ENCODE peak calls at places on chromosomes 11 and 22, in five cellular contexts. W is HTR-8/SVneo; Y is colonic mucosa; Z is epithelial cell of esophagus; X is activated naive CD8-positive, alpha-beta T cell treated with anti-CD3 and anti-CD28 coated beads, Interleukin-2, amount 10 ng/mL, durations not matched to agents 7 days and 5 days. A is an unnamed sample.

GRCh38 chr11:35622070-35622469 is 3.8 kb downstream of the FJX1 start:
- DNase-seq in W (peak), Z (peak), X (no peak), Y (no peak), A (peak)

GRCh38 chr11:20762112-20762511 is 92.7 kb downstream of the NELL1 start:
- DNase-seq in W (no peak), Z (no peak), Y (no peak), X (no peak), A (no peak)

GRCh38 chr11:115222218-115222862 is 281.9 kb downstream of the CADM1 start:
- DNase-seq in X (no peak), Z (peak), W (peak), Y (no peak), A (peak)

GRCh38 chr22:27241430-27242110 is 560.0 kb downstream of the MN1 start:
- DNase-seq in Z (no peak), Y (no peak), W (no peak), X (no peak), A (no peak)

GRCh38 chr11:68750197-68750987 is 928 bp downstream of the TESMIN start:
- DNase-seq in Y (no peak), W (no peak), Z (peak), X (peak), A (no peak)

GRCh38 chr11:107741044-107741823 is 29.4 kb upstream of the SLN start:
- DNase-seq in W (peak), Z (peak), X (no peak), Y (no peak), A (no peak)

GRCh38 chr22:23402275-23403151 is 177.6 kb downstream of the IGLL1 start:
- DNase-seq in X (peak), Z (peak), W (no peak), Y (peak), A (peak)

GRCh38 chr11:13316528-13316961 is 39.0 kb downstream of the BMAL1 start:
- DNase-seq in Y (no peak), X (no peak), W (peak), Z (peak), A (peak)

GRCh38 chr22:49538006-49538405 is 289.7 kb downstream of the BRD1 start:
- DNase-seq in Z (no peak), X (peak), W (no peak), Y (no peak), A (no peak)

GRCh38 chr11:33847251-33847650 is 44.6 kb downstream of the LMO2 start:
- DNase-seq in X (no peak), Z (no peak), Y (no peak), W (no peak), A (no peak)

GRCh38 chr11:69006816-69007215 is 6.2 kb downstream of the MRGPRF start:
- DNase-seq in W (no peak), X (no peak), Z (no peak), Y (no peak), A (no peak)

GRCh38 chr22:42270512-42271190 is at the start of gene TCF20:
- DNase-seq in X (peak), Y (peak), W (peak), Z (peak), A (peak)

GRCh38 chr11:59551651-59552521 is 40.5 kb downstream of the OR4D9 start:
- DNase-seq in Z (peak), Y (no peak), W (no peak), X (no peak), A (no peak)

GRCh38 chr11:57288771-57289579 is 35.8 kb downstream of the TNKS1BP1 start:
- DNase-seq in Y (peak), W (no peak), Z (peak), X (no peak), A (peak)

GRCh38 chr11:126121316-126121715 is 58.6 kb upstream of the CDON start:
- DNase-seq in X (no peak), W (no peak), Y (no peak), Z (no peak), A (no peak)